ENCODE peak calls at places on chromosomes 3 and 15, in six cellular contexts. A is transverse colon, I is aorta, N is hepatocyte, J is MM.1S, M is PC-3. K is an unnamed sample. For H3K36me3, the result is how much of the 10 kb centered on the place peaks cover.

GRCh38 chr3:183650554-183650953 is 15.1 kb downstream of the KLHL24 start:
- DNase-seq in J (no peak), I (no peak), N (no peak), M (no peak), A (no peak), K (no peak)

GRCh38 chr15:67551207-67551743 is 8.8 kb downstream of the MAP2K5 start:
- DNase-seq in A (no peak), N (no peak), I (no peak), M (no peak), J (no peak), K (no peak)

GRCh38 chr3:14511971-14512943 is 27.9 kb downstream of the GRIP2 start:
- DNase-seq in A (no peak), J (no peak), M (no peak), I (peak), N (no peak), K (no peak)

GRCh38 chr3:120209425-120209824 is 75.6 kb downstream of the GPR156 start:
- DNase-seq in J (no peak), M (no peak), N (no peak), A (no peak), I (no peak), K (no peak)

GRCh38 chr3:30282052-30282708 is 324.2 kb upstream of the TGFBR2 start:
- DNase-seq in A (no peak), N (no peak), J (no peak), I (no peak), M (peak), K (no peak)

GRCh38 chr15:70055601-70056051 is 42.1 kb downstream of the TLE3 start:
- DNase-seq in M (no peak), A (no peak), J (no peak), I (peak), N (no peak), K (no peak)

GRCh38 chr3:42725454-42725853 is 22.9 kb upstream of the HHATL start:
- DNase-seq in N (no peak), M (no peak), A (no peak), I (no peak), J (no peak), K (no peak)

GRCh38 chr3:40582401-40583027 is 57.8 kb downstream of the ZNF621 start:
- DNase-seq in M (no peak), I (no peak), J (no peak), N (no peak), A (no peak), K (no peak)

GRCh38 chr3:111069974-111070751 is 1.5 kb upstream of the NECTIN3 start:
- DNase-seq in J (no peak), A (peak), M (no peak), I (no peak), N (peak), K (no peak)

GRCh38 chr3:148102156-148102555 is 595.5 kb upstream of the AGTR1 start:
- DNase-seq in A (no peak), N (no peak), I (no peak), M (no peak), J (no peak), K (no peak)

GRCh38 chr3:100213891-100214573 is 46.8 kb upstream of the TBC1D23 start:
- DNase-seq in M (peak), J (no peak), N (no peak), A (no peak), I (no peak), K (no peak)

GRCh38 chr3:141921316-141921715 is 44.9 kb downstream of the ATP1B3 start:
- DNase-seq in I (no peak), N (no peak), M (no peak), J (no peak), A (no peak), K (no peak)
- H3K36me3 ChIP-seq in I (under half), N (under half), M (under half), J (under half), A (under half), K (under half)

GRCh38 chr3:11563159-11563558 is 80.6 kb downstream of the VGLL4 start:
- DNase-seq in M (no peak), J (no peak), A (no peak), I (no peak), N (no peak), K (no peak)
- H3K36me3 ChIP-seq in M (under half), J (under half), A (under half), I (under half), N (under half), K (under half)

DNA sequence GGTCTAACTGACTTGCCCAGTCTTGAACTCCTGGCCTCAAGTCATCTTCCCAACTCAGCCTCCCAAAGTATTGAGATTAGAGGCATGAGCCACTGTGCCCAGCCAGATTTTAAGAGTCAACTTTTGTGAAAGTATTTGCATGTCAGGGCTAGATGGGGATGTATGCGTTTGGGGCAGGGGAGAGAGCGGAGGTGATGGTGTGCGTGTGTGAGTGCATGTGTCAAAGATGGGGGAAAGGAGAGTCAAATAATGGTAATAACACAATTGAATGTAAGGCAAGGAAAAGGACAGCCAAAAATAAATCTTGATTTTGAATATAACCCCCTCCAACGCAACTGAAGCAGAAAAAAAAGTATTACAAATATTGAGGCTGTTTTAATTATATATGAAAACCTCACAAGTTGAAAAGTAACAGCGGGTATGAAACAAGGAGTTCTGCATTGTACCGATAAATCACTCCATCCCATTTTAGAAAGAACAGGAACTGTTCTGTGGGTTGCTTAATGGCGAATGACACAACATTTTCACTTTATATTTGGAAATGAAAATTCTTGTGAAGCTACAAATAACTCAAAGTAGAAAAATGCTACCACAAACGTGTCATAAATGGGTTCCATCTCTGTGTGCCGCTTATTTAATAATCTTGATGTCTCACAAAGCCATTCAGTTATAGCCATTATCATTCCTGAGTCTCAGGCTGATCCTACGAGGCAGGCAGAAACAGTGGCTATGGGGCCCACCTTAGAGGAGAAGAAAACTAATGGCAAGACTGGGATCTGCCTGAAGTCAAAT is 29.8 kb upstream of the LDHAL6B start:
- DNase-seq in A (no peak), M (no peak), N (no peak), I (no peak), J (no peak), K (no peak)
- H3K36me3 ChIP-seq in A (under half), M (under half), N (under half), I (under half), J (under half), K (under half)

DNA sequence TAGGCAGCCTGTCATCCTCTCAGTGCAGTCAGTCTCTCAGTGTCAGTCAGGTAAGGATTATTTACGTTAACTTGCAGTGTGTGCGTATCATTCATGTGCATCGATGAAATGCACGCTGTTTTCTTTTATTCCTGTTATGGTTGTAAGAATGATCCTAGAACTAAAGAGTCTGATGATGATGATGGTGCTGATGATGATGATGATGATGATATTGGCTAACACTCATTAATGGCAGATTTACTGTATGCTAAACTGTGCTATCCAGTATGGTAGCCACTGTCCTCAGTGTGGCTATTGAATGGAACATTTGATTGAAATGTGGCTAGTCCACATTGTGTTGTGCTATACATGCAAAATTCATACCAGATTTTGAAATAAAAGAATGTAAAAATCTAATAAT is 39.4 kb downstream of the FANCI start:
- DNase-seq in M (no peak), I (no peak), J (no peak), N (no peak), A (no peak), K (no peak)
- H3K36me3 ChIP-seq in M (half or more), I (under half), J (under half), N (under half), A (under half), K (under half)

GRCh38 chr3:47871389-47871788 is 68.5 kb downstream of the DHX30 start:
- DNase-seq in J (no peak), I (no peak), N (peak), M (no peak), A (no peak), K (no peak)
- H3K36me3 ChIP-seq in J (under half), I (under half), N (under half), M (half or more), A (under half), K (under half)